ENCODE peak calls at places on chromosomes 5 and 9, in six cellular contexts. I is tibial nerve; G is heart left ventricle; T is upper lobe of right lung; Y is stimulated activated CD4-positive, alpha-beta T cell treated with anti-CD3 and anti-CD28 coated beads, Interleukin-12 subunit alpha, Interleukin-12 subunit beta, amount 100 ng/mL, for 48 hours; U is A172. M is an unnamed sample.

GRCh38 chr9:120926397-120926928 is at the start of gene TRAF1:
- DNase-seq in I (no peak), T (no peak), U (peak; percentile 71), Y (no peak), G (no peak), M (no peak)

GRCh38 chr9:116191757-116192415 is 38.3 kb downstream of the PAPPA start:
- DNase-seq in T (no peak), Y (no peak), G (no peak), U (no peak), I (no peak), M (no peak)

GRCh38 chr5:132465095-132465707 is 25.4 kb downstream of the IRF1 start:
- DNase-seq in T (peak; percentile 54), U (no peak), G (no peak), Y (no peak), I (no peak), M (no peak)

GRCh38 chr5:141598389-141599360 is 20.1 kb downstream of the DIAPH1 start:
- DNase-seq in I (no peak), G (no peak), Y (no peak), T (no peak), U (no peak), M (no peak)

GRCh38 chr5:25850581-25850980 is 1187.8 kb downstream of the CDH9 start:
- DNase-seq in Y (no peak), I (no peak), T (no peak), U (peak; percentile 68), G (no peak), M (no peak)

GRCh38 chr5:76331139-76331538 is 71.9 kb upstream of the IQGAP2 start:
- DNase-seq in Y (no peak), U (no peak), G (no peak), I (no peak), T (no peak), M (no peak)

GRCh38 chr9:87667164-87667738 is 58.7 kb upstream of the CTSL start:
- DNase-seq in G (no peak), Y (no peak), T (no peak), I (no peak), U (peak; percentile 24), M (peak; percentile 51)

GRCh38 chr9:127538849-127539258 is 73.2 kb upstream of the STXBP1 start:
- DNase-seq in I (no peak), G (no peak), U (no peak), Y (no peak), T (no peak), M (no peak)

GRCh38 chr9:133979124-133979920 is 12.8 kb downstream of the VAV2 start:
- DNase-seq in I (no peak), G (peak; percentile 73), U (no peak), Y (no peak), T (peak; percentile 71), M (no peak)

GRCh38 chr5:90264930-90265857 is 144.4 kb downstream of the CETN3 start:
- DNase-seq in T (peak; percentile 63), G (peak; percentile 64), Y (peak; percentile 11), U (peak; percentile 67), I (peak; percentile 17), M (peak; percentile 67)

GRCh38 chr5:17081142-17081541 is 136.3 kb upstream of the BASP1 start:
- DNase-seq in G (no peak), Y (no peak), I (no peak), T (no peak), U (no peak), M (no peak)

GRCh38 chr9:21559402-21560280 is 77.5 kb upstream of the IFNE start:
- DNase-seq in U (no peak), I (no peak), G (peak; percentile 49), Y (no peak), T (peak; percentile 71), M (no peak)

GRCh38 chr9:114487607-114488300 is 17.5 kb downstream of the WHRN start:
- DNase-seq in T (no peak), G (no peak), U (peak; percentile 75), Y (peak; percentile 28), I (no peak), M (no peak)

GRCh38 chr5:178227138-178227659 is 5.4 kb downstream of the PHYKPL start:
- DNase-seq in I (no peak), G (no peak), U (no peak), T (no peak), Y (no peak), M (no peak)

M was measured in right atrium auricular region.